ENCODE peak calls at places on chromosome 18, in ten cellular contexts. F is activated T-helper 1 cell treated with Interleukin-2 at 50 U/mL for 16 hours; C is occipital lobe; L is Right ventricle myocardium superior; B is frontal cortex; R is activated CD8-positive, alpha-beta T cell treated with anti-CD3 and anti-CD28 coated beads for 36 hours; Y is HEK293T; X is neural progenitor cell; M is NCI-H774; D is psoas muscle. O is an unnamed sample.

GRCh38 chr18:63319383-63320040 is at the start of gene BCL2:
- DNase-seq in F (no peak), C (peak; percentile 46), L (no peak), B (no peak), R (peak; percentile 55), Y (peak; percentile 32), X (peak; percentile 73), M (peak; percentile 56), D (no peak), O (peak; percentile 14)

GRCh38 chr18:69484699-69485396 is 84.2 kb downstream of the DOK6 start:
- DNase-seq in F (no peak), C (no peak), L (no peak), B (no peak), R (no peak), Y (no peak), X (no peak), M (no peak), D (no peak), O (no peak)

GRCh38 chr18:56889621-56890020 is 238.5 kb downstream of the WDR7 start:
- DNase-seq in F (no peak), C (no peak), L (no peak), B (no peak), R (no peak), Y (no peak), X (no peak), M (no peak), D (no peak), O (no peak)

GRCh38 chr18:3389977-3390376 is 60.0 kb upstream of the TGIF1 start:
- DNase-seq in F (no peak), C (no peak), L (no peak), B (no peak), R (no peak), Y (no peak), X (no peak), M (no peak), D (no peak), O (no peak)

GRCh38 chr18:77851798-77852197 is 602.1 kb downstream of the GALR1 start:
- DNase-seq in F (no peak), C (no peak), L (no peak), B (no peak), R (no peak), Y (no peak), X (no peak), M (no peak), D (no peak), O (peak; percentile 70)

GRCh38 chr18:11906926-11907874 is 917 bp downstream of the MPPE1 start:
- DNase-seq in F (no peak), C (no peak), L (no peak), B (no peak), R (peak; percentile 30), Y (no peak), X (no peak), M (no peak), D (no peak), O (no peak)

GRCh38 chr18:49400398-49401072 is 59.9 kb downstream of the DYM start:
- DNase-seq in F (no peak), C (no peak), L (no peak), B (no peak), R (no peak), Y (no peak), X (no peak), M (no peak), D (no peak), O (no peak)

GRCh38 chr18:9321709-9322108 is 12.9 kb upstream of the TWSG1 start:
- DNase-seq in F (no peak), C (no peak), L (no peak), B (no peak), R (no peak), Y (no peak), X (no peak), M (no peak), D (no peak), O (no peak)

GRCh38 chr18:36302676-36303075 is 5.2 kb downstream of the FHOD3 start:
- DNase-seq in F (no peak), C (no peak), L (no peak), B (no peak), R (no peak), Y (no peak), X (no peak), M (no peak), D (no peak), O (no peak)

GRCh38 chr18:33107511-33107910 is 333.0 kb downstream of the CCDC178 start:
- DNase-seq in F (no peak), C (no peak), L (no peak), B (no peak), R (no peak), Y (no peak), X (no peak), M (no peak), D (no peak), O (no peak)

GRCh38 chr18:73479472-73479871 is 611.7 kb upstream of the NETO1 start:
- DNase-seq in F (no peak), C (no peak), L (no peak), B (no peak), R (no peak), Y (no peak), X (no peak), M (no peak), D (no peak), O (no peak)

GRCh38 chr18:61669320-61669719 is 223.5 kb downstream of the RNF152 start:
- DNase-seq in F (no peak), C (no peak), L (no peak), B (no peak), R (no peak), Y (no peak), X (no peak), M (no peak), D (no peak), O (no peak)

GRCh38 chr18:70288171-70288850 is 534 bp upstream of the SOCS6 start:
- DNase-seq in F (no peak), C (no peak), L (peak; percentile 61), B (peak; percentile 65), R (no peak), Y (peak; percentile 18), X (peak; percentile 20), M (no peak), D (peak; percentile 71), O (no peak)

GRCh38 chr18:75618146-75618545 is 190.6 kb upstream of the SMIM21 start:
- DNase-seq in F (no peak), C (no peak), L (no peak), B (no peak), R (no peak), Y (no peak), X (no peak), M (no peak), D (no peak), O (no peak)

GRCh38 chr18:79872423-79872822 is 74.7 kb downstream of the KCNG2 start:
- DNase-seq in F (no peak), C (no peak), L (peak; percentile 37), B (no peak), R (no peak), Y (no peak), X (peak; percentile 34), M (no peak), D (no peak), O (no peak)

GRCh38 chr18:50194623-50195532 is at the start of gene MYO5B:
- DNase-seq in F (peak; percentile 15), C (no peak), L (peak; percentile 53), B (peak; percentile 68), R (peak; percentile 72), Y (peak; percentile 67), X (peak; percentile 92), M (peak; percentile 82), D (peak; percentile 56), O (peak; percentile 47)

GRCh38 chr18:43879350-43879749 is 602.1 kb upstream of the SYT4 start:
- DNase-seq in F (no peak), C (no peak), L (no peak), B (no peak), R (no peak), Y (no peak), X (no peak), M (no peak), D (no peak), O (no peak)

GRCh38 chr18:77102246-77103040 is 30.1 kb downstream of the MBP start:
- DNase-seq in F (no peak), C (no peak), L (no peak), B (no peak), R (peak; percentile 32), Y (peak; percentile 10), X (no peak), M (no peak), D (no peak), O (no peak)

O was measured in NCI-H1436.